ENCODE peak calls at places on chromosomes 2 and 18, in ten cellular contexts. U is transverse colon, Z is fibroblast of villous mesenchyme, J is endothelial cell, L is astrocyte of the spinal cord, B is choroid plexus epithelial cell, E is IMR-90, N is lower lobe of right lung, I is psoas muscle, S is HepG2. F is an unnamed sample.
A peak's percentile ranks its signal among the peaks of the same experiment; 100 is the strongest.

GRCh38 chr2:96336104-96336775 is 674 bp downstream of the NCAPH start:
- DNase-seq in B (no peak), N (no peak), L (no peak), I (no peak), Z (no peak), S (no peak), U (no peak), J (no peak), E (no peak), F (no peak)

GRCh38 chr18:22185298-22185697 is 15.9 kb downstream of the GATA6 start:
- DNase-seq in J (no peak), Z (no peak), E (no peak), N (no peak), B (no peak), L (no peak), S (no peak), U (no peak), I (no peak), F (no peak)

GRCh38 chr2:105396254-105397024 is 2.4 kb downstream of the FHL2 start:
- DNase-seq in N (no peak), U (peak; percentile 78), I (peak; percentile 86), B (peak; percentile 94), S (peak; percentile 85), J (no peak), L (peak; percentile 96), E (peak; percentile 98), Z (peak; percentile 90), F (no peak)

GRCh38 chr2:62313433-62314227 is 117.7 kb downstream of the B3GNT2 start:
- DNase-seq in Z (no peak), J (no peak), L (no peak), S (no peak), E (no peak), I (no peak), N (no peak), U (no peak), B (no peak), F (peak; percentile 70)

GRCh38 chr2:29106980-29107388 is 8.2 kb upstream of the CLIP4 start:
- DNase-seq in S (peak; percentile 30), N (no peak), Z (peak; percentile 83), J (no peak), B (peak; percentile 71), L (no peak), E (peak; percentile 72), U (no peak), I (no peak), F (no peak)

GRCh38 chr2:76958749-76959148 is 563.4 kb downstream of the LRRTM4 start:
- DNase-seq in I (no peak), N (no peak), L (peak; percentile 6), E (no peak), B (no peak), U (no peak), J (peak; percentile 47), S (peak; percentile 10), Z (no peak), F (no peak)

GRCh38 chr2:172098650-172099471 is 3.8 kb downstream of the DLX2 start:
- DNase-seq in I (peak; percentile 68), L (peak; percentile 70), Z (peak; percentile 37), B (peak; percentile 64), S (peak; percentile 84), N (no peak), U (peak; percentile 34), J (no peak), E (peak; percentile 71), F (peak; percentile 74)

GRCh38 chr2:238425979-238426567 is 654 bp upstream of the ASB1 start:
- DNase-seq in L (peak; percentile 90), J (no peak), E (peak; percentile 68), Z (peak; percentile 30), N (no peak), U (no peak), I (no peak), S (peak; percentile 57), B (peak; percentile 95), F (no peak)

GRCh38 chr2:156190532-156190931 is 142.0 kb downstream of the NR4A2 start:
- DNase-seq in B (no peak), J (no peak), S (no peak), L (no peak), N (no peak), Z (no peak), I (no peak), U (peak; percentile 16), E (no peak), F (no peak)

GRCh38 chr2:76640905-76641304 is 881.3 kb downstream of the LRRTM4 start:
- DNase-seq in Z (no peak), L (no peak), S (no peak), E (no peak), J (no peak), B (no peak), N (no peak), I (peak; percentile 50), U (no peak), F (no peak)

GRCh38 chr18:23422751-23423418 is 30.2 kb upstream of the RIOK3 start:
- DNase-seq in E (peak; percentile 16), N (peak; percentile 86), B (no peak), L (no peak), U (peak; percentile 77), Z (peak; percentile 46), I (peak; percentile 86), S (peak; percentile 66), J (no peak), F (peak; percentile 46)

GRCh38 chr2:99821039-99821438 is 321.4 kb downstream of the AFF3 start:
- DNase-seq in N (no peak), L (no peak), U (no peak), B (no peak), S (no peak), Z (no peak), J (no peak), I (no peak), E (no peak), F (no peak)

GRCh38 chr2:218809515-218809914 is 22.1 kb downstream of the PRKAG3 start:
- DNase-seq in U (no peak), B (no peak), I (peak; percentile 77), L (no peak), J (no peak), S (no peak), N (no peak), Z (no peak), E (no peak), F (no peak)
- TF ChIP-seq CTCF in U (no peak), B (no peak), I (no peak), L (no peak), J (no peak), S (no peak), N (no peak), Z (no peak), E (no peak), F (no peak)

DNA sequence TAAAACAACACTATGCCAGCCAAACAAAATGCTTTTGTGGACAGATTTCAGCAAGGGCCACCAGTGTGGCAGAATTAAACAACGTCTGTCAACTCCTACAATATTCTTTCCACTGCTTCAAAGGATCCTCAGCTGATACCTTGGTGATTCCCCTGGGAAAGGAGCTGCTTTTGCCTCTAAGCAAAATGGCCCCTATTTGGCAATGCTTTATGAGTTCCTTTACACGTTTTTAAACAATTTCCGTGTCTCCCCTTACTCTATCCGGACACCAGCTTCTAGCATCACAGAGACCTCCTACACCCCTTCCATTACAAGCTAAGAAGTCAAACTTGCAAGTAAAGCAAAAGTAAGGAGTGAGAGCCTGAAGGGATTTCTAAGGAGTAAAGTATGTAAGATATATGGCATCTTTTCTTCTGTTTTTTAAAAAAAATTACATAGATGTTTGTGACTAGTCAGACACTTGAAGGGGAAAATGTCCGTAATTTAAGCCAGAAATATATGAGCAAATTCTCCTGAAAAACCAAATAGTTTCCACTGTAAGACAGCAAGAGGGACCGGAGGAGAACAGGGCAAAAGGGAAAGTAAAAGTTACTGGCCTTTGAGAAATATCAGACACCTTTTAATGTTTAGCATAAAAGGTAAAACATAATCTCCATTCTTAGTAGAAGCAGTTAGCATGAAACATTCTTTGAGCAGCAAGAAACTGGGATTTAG is 1.9 kb downstream of the SOS1 start:
- DNase-seq in E (no peak), U (no peak), Z (peak; percentile 48), B (peak; percentile 42), L (peak; percentile 42), J (no peak), I (no peak), N (no peak), S (no peak), F (no peak)
- TF ChIP-seq CTCF in E (no peak), U (no peak), Z (no peak), B (no peak), L (no peak), J (no peak), I (no peak), N (no peak), S (no peak), F (no peak)

GRCh38 chr2:58767833-58768726 is 527.0 kb upstream of the FANCL start:
- DNase-seq in Z (no peak), U (no peak), L (no peak), S (no peak), N (no peak), E (no peak), J (no peak), B (no peak), I (no peak), F (no peak)

GRCh38 chr2:58757971-58758370 is 516.8 kb upstream of the FANCL start:
- DNase-seq in N (no peak), U (no peak), L (no peak), J (no peak), S (no peak), I (no peak), Z (no peak), B (no peak), E (no peak), F (no peak)

GRCh38 chr2:58764321-58765099 is 523.4 kb upstream of the FANCL start:
- DNase-seq in E (no peak), S (no peak), U (no peak), L (no peak), J (no peak), I (no peak), B (no peak), Z (no peak), N (no peak), F (no peak)

GRCh38 chr2:58762176-58762781 is 521.2 kb upstream of the FANCL start:
- DNase-seq in Z (peak; percentile 53), N (peak; percentile 49), B (peak; percentile 79), L (peak; percentile 77), I (no peak), E (peak; percentile 28), U (peak; percentile 35), J (peak; percentile 74), S (peak; percentile 35), F (no peak)
- TF ChIP-seq CTCF in Z (peak; percentile 61), N (peak; percentile 50), B (peak; percentile 75), L (peak; percentile 64), I (peak; percentile 15), E (peak; percentile 64), U (no peak), J (peak; percentile 78), S (peak; percentile 74), F (peak; percentile 45)

DNA sequence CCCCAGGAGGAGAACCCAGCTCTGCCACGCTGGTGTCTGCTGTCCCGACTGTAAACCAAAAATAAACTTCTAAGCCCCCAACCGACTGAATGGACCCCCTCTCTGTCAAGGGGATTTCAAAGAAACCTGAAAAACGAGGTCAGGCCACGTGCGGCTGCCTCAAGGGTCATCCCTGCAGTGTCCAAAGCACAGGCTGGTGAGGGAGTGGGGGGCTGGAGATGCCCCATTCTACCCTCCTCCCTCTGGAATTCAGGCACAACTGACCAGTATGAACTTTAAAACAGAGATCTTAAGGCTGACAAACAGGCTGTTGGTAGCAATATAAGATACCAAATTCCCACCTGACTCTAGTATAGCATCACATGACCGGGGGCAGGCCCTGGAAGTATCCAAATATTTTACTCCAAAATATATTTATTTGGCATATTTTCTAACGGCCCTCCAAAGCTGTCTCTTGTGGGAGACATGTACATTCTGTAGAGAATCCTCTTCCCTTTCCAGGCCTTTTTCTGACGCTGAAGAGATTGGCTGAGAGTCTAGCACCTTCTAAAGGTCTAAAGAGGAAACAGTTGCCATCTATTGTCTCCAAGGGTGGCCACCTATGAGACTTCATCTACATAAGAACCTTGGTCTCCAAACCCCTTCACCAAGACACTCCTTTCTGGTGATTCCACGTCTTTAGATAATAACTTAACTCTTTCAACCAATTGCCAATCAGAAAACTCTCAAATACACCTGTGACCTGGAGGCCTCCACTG is 40.4 kb upstream of the CTDP1 start:
- DNase-seq in B (no peak), Z (no peak), E (no peak), S (no peak), U (no peak), I (no peak), L (no peak), N (no peak), J (no peak), F (no peak)
- TF ChIP-seq CTCF in B (peak; percentile 6), Z (no peak), E (no peak), S (no peak), U (no peak), I (no peak), L (no peak), N (no peak), J (no peak), F (no peak)